ENCODE peak calls at places on chromosome 21, in four cellular contexts. M is tibial nerve, G is HFF-Myc, Y is kidney. A is an unnamed sample.

GRCh38 chr21:45294509-45295291 is 7.0 kb upstream of the POFUT2 start:
- DNase-seq in M (peak), G (peak), Y (peak), A (peak)

GRCh38 chr21:34243562-34243961 is 120.2 kb upstream of the KCNE2 start:
- DNase-seq in M (no peak), G (peak), Y (no peak), A (peak)

GRCh38 chr21:21187579-21187978 is 189.4 kb downstream of the NCAM2 start:
- DNase-seq in M (no peak), G (no peak), Y (no peak), A (no peak)

GRCh38 chr21:42674351-42674940 is 21.0 kb downstream of the PDE9A start:
- DNase-seq in M (no peak), G (no peak), Y (peak), A (no peak)

GRCh38 chr21:43921602-43921978 is 56.6 kb downstream of the AGPAT3 start:
- DNase-seq in M (no peak), G (no peak), Y (peak), A (no peak)

GRCh38 chr21:42500736-42501135 is 4.7 kb upstream of the RSPH1 start:
- DNase-seq in M (no peak), G (no peak), Y (no peak), A (no peak)

GRCh38 chr21:26881504-26882228 is 36.5 kb upstream of the ADAMTS1 start:
- DNase-seq in M (no peak), G (peak), Y (no peak), A (no peak)

GRCh38 chr21:46157396-46157986 is 2.1 kb upstream of the FTCD start:
- DNase-seq in M (no peak), G (no peak), Y (peak), A (peak)

GRCh38 chr21:45147473-45148315 is 73.3 kb downstream of the ADARB1 start:
- DNase-seq in M (no peak), G (no peak), Y (no peak), A (no peak)

GRCh38 chr21:27134513-27134912 is 167.6 kb upstream of the ADAMTS5 start:
- DNase-seq in M (no peak), G (peak), Y (no peak), A (no peak)

GRCh38 chr21:17146426-17146825 is 366.4 kb upstream of the CXADR start:
- DNase-seq in M (no peak), G (no peak), Y (no peak), A (no peak)

GRCh38 chr21:34526618-34527290 is 14.7 kb upstream of the KCNE1 start:
- DNase-seq in M (peak), G (peak), Y (no peak), A (peak)

GRCh38 chr21:45467221-45467779 is 62.3 kb downstream of the COL18A1 start:
- DNase-seq in M (no peak), G (no peak), Y (peak), A (peak)

GRCh38 chr21:41752231-41752681 is 14.6 kb downstream of the RIPK4 start:
- DNase-seq in M (no peak), G (peak), Y (peak), A (peak)

GRCh38 chr21:43983390-43983789 is 28.7 kb upstream of the TRAPPC10 start:
- DNase-seq in M (no peak), G (no peak), Y (no peak), A (no peak)

GRCh38 chr21:33543505-33544129 is 779 bp downstream of the SON start:
- DNase-seq in M (no peak), G (no peak), Y (peak), A (peak)

GRCh38 chr21:45335761-45336534 is 48.3 kb upstream of the POFUT2 start:
- DNase-seq in M (no peak), G (no peak), Y (peak), A (no peak)

GRCh38 chr21:23131177-23131576 is 2133.0 kb downstream of the NCAM2 start:
- DNase-seq in M (no peak), G (no peak), Y (no peak), A (peak)

GRCh38 chr21:41683815-41684214 is 83.0 kb downstream of the RIPK4 start:
- DNase-seq in M (no peak), G (no peak), Y (no peak), A (no peak)

GRCh38 chr21:17390575-17390974 is 122.3 kb upstream of the CXADR start:
- DNase-seq in M (no peak), G (no peak), Y (no peak), A (no peak)

GRCh38 chr21:21851657-21852056 is 853.4 kb downstream of the NCAM2 start:
- DNase-seq in M (no peak), G (no peak), Y (no peak), A (no peak)

GRCh38 chr21:37338671-37339526 is 27.7 kb upstream of the DYRK1A start:
- DNase-seq in M (no peak), G (peak), Y (peak), A (peak)

GRCh38 chr21:39441502-39442475 is 3.8 kb downstream of the LCA5L start:
- DNase-seq in M (no peak), G (no peak), Y (no peak), A (peak)

GRCh38 chr21:8990326-8991087 is 1530.9 kb upstream of the TPTE start:
- DNase-seq in M (no peak), G (no peak), Y (no peak), A (peak)

GRCh38 chr21:36452281-36452680 is 27.6 kb downstream of the CLDN14 start:
- DNase-seq in M (no peak), G (no peak), Y (no peak), A (no peak)

GRCh38 chr21:32135401-32136363 is 143.2 kb downstream of the MIS18A start:
- DNase-seq in M (no peak), G (peak), Y (no peak), A (peak)

GRCh38 chr21:38910390-38911008 is 104.8 kb downstream of the ETS2 start:
- DNase-seq in M (no peak), G (no peak), Y (no peak), A (peak)

GRCh38 chr21:45737485-45738166 is 94.1 kb downstream of the PCBP3 start:
- DNase-seq in M (no peak), G (no peak), Y (no peak), A (no peak)

GRCh38 chr21:39961251-39961650 is 94.0 kb downstream of the PCP4 start:
- DNase-seq in M (no peak), G (no peak), Y (no peak), A (peak)

GRCh38 chr21:16587671-16588379 is 858.0 kb downstream of the USP25 start:
- DNase-seq in M (peak), G (no peak), Y (peak), A (no peak)

GRCh38 chr21:45283611-45284455 is 3.9 kb downstream of the POFUT2 start:
- DNase-seq in M (no peak), G (no peak), Y (peak), A (no peak)

GRCh38 chr21:46205121-46205520 is 20.9 kb upstream of the SPATC1L start:
- DNase-seq in M (no peak), G (no peak), Y (peak), A (no peak)

GRCh38 chr21:23968722-23969647 is 1638.3 kb downstream of the MRPL39 start:
- DNase-seq in M (peak), G (peak), Y (no peak), A (peak)

GRCh38 chr21:42220138-42220701 is 1.3 kb downstream of the ABCG1 start:
- DNase-seq in M (peak), G (no peak), Y (peak), A (peak)

GRCh38 chr21:37378700-37379139 is 12.1 kb downstream of the DYRK1A start:
- DNase-seq in M (no peak), G (no peak), Y (no peak), A (no peak)